ENCODE peak calls at places on chromosomes 12 and 14, in eight cellular contexts. F, C, N, G, J, S, O and W are unnamed samples.

GRCh38 chr14:106556665-106557289 is 1030.4 kb downstream of the TMEM121 start:
- DNase-seq in F (no peak), O (no peak), J (peak; percentile 67), G (peak; percentile 64), C (no peak), S (peak; percentile 62), N (no peak), W (peak; percentile 53)

GRCh38 chr12:25689996-25690501 is 137.0 kb upstream of the LMNTD1 start:
- DNase-seq in O (no peak), S (peak; percentile 82), G (no peak), N (peak; percentile 22), F (peak; percentile 15), C (no peak), J (no peak), W (no peak)

GRCh38 chr12:52971701-52972329 is 22.9 kb downstream of the KRT18 start:
- DNase-seq in F (no peak), J (no peak), N (peak; percentile 87), G (no peak), O (no peak), S (peak; percentile 70), C (no peak), W (peak; percentile 73)

GRCh38 chr12:103560604-103561101 is 26.4 kb upstream of the STAB2 start:
- DNase-seq in C (no peak), S (peak; percentile 94), F (no peak), G (no peak), N (peak; percentile 93), O (no peak), J (no peak), W (peak; percentile 90)

GRCh38 chr14:67943947-67944346 is 124.4 kb downstream of the RAD51B start:
- DNase-seq in J (peak; percentile 37), G (peak; percentile 37), O (peak; percentile 91), S (peak; percentile 89), N (peak; percentile 59), F (no peak), C (no peak), W (peak; percentile 81)

GRCh38 chr14:68656452-68656851 is 136.4 kb downstream of the ZFP36L1 start:
- DNase-seq in F (no peak), C (no peak), S (no peak), O (no peak), N (no peak), J (no peak), G (no peak), W (no peak)

GRCh38 chr12:109949089-109949488 is 47.1 kb downstream of the GIT2 start:
- DNase-seq in S (no peak), F (no peak), N (peak; percentile 66), C (no peak), O (no peak), J (no peak), G (no peak), W (no peak)

GRCh38 chr12:109786799-109787198 is 46.4 kb downstream of the TRPV4 start:
- DNase-seq in C (no peak), S (no peak), O (no peak), G (no peak), N (no peak), J (no peak), F (no peak), W (no peak)

GRCh38 chr12:52243774-52244614 is 11.0 kb downstream of the KRT7 start:
- DNase-seq in S (peak; percentile 99), F (no peak), N (peak; percentile 97), J (peak; percentile 27), C (peak; percentile 37), G (no peak), O (no peak), W (peak; percentile 91)